ENCODE peak calls at places on chromosomes 1 and 21, in four cellular contexts. F is CD8-positive, alpha-beta T cell; K is activated CD8-positive, alpha-beta T cell treated with anti-CD3 and anti-CD28 coated beads for 36 hours; I is lung. Y is an unnamed sample.

GRCh38 chr1:6385673-6386191 is 7.8 kb downstream of the ACOT7 start:
- DNase-seq in F (no peak), I (peak), K (no peak), Y (no peak)

GRCh38 chr21:38293765-38294164 is 37.0 kb downstream of the KCNJ15 start:
- DNase-seq in F (no peak), K (no peak), I (no peak), Y (no peak)

GRCh38 chr1:152198982-152199381 is 25.0 kb downstream of the HRNR start:
- DNase-seq in I (no peak), K (no peak), F (no peak), Y (no peak)

GRCh38 chr1:167297222-167298214 is 76.8 kb downstream of the POU2F1 start:
- DNase-seq in I (peak), K (no peak), F (no peak), Y (no peak)

GRCh38 chr21:46063227-46063626 is 34.7 kb upstream of the COL6A2 start:
- DNase-seq in I (no peak), K (no peak), F (no peak), Y (no peak)

GRCh38 chr1:202835548-202836072 is 24.9 kb downstream of the PCAT6 start:
- DNase-seq in F (peak), K (peak), I (no peak), Y (peak)

GRCh38 chr1:185739967-185740366 is 5.8 kb downstream of the HMCN1 start:
- DNase-seq in K (no peak), F (no peak), I (no peak), Y (no peak)

GRCh38 chr21:38303300-38303699 is 46.5 kb downstream of the KCNJ15 start:
- DNase-seq in K (no peak), F (no peak), I (no peak), Y (no peak)

GRCh38 chr1:9842781-9843575 is 19.2 kb upstream of the CLSTN1 start:
- DNase-seq in I (no peak), K (no peak), F (no peak), Y (no peak)

GRCh38 chr1:229156819-229157218 is 114.1 kb upstream of the RAB4A start:
- DNase-seq in I (no peak), K (no peak), F (no peak), Y (no peak)

GRCh38 chr1:147748687-147749350 is 11.6 kb downstream of the GJA5 start:
- DNase-seq in F (no peak), K (no peak), I (no peak), Y (no peak)

GRCh38 chr1:32276328-32276727 is 15.6 kb upstream of the HDAC1 start:
- DNase-seq in F (no peak), I (no peak), K (no peak), Y (no peak)

GRCh38 chr1:155208656-155209372 is at the start of gene MTX1:
- DNase-seq in F (peak), I (peak), K (peak), Y (peak)

GRCh38 chr1:3795453-3796214 is 664 bp downstream of the LRRC47 start:
- DNase-seq in F (no peak), K (no peak), I (no peak), Y (no peak)

GRCh38 chr1:68758666-68759209 is 261.9 kb upstream of the DEPDC1 start:
- DNase-seq in I (no peak), F (no peak), K (no peak), Y (no peak)

GRCh38 chr1:27626031-27626935 is 8.7 kb downstream of the FGR start:
- DNase-seq in I (peak), F (no peak), K (no peak), Y (peak)

GRCh38 chr1:53582211-53583020 is 123.2 kb downstream of the DMRTB1 start:
- DNase-seq in I (no peak), F (peak), K (peak), Y (no peak)

GRCh38 chr21:37319551-37319950 is 47.0 kb upstream of the DYRK1A start:
- DNase-seq in F (no peak), K (no peak), I (no peak), Y (no peak)

GRCh38 chr1:36787312-36787711 is 247.0 kb downstream of the GRIK3 start:
- DNase-seq in K (no peak), F (no peak), I (no peak), Y (no peak)

GRCh38 chr1:155989992-155990325 is 11.6 kb upstream of the ARHGEF2 start:
- DNase-seq in F (no peak), I (no peak), K (no peak), Y (peak)

GRCh38 chr1:157133431-157133830 is 4.8 kb downstream of the ETV3 start:
- DNase-seq in K (peak), F (no peak), I (no peak), Y (no peak)

GRCh38 chr1:36083219-36083618 is 675 bp upstream of the TEKT2 start:
- DNase-seq in F (no peak), K (no peak), I (no peak), Y (no peak)

GRCh38 chr1:224333309-224333926 is 3.4 kb upstream of the NVL start:
- DNase-seq in K (peak), F (no peak), I (no peak), Y (peak)

GRCh38 chr1:74392186-74392585 is 120.2 kb downstream of the LRRC53 start:
- DNase-seq in K (no peak), I (no peak), F (no peak), Y (no peak)

GRCh38 chr1:58922302-58923089 is 138.6 kb upstream of the JUN start:
- DNase-seq in F (peak), I (peak), K (peak), Y (peak)

GRCh38 chr1:65528104-65528503 is 107.6 kb downstream of the LEPR start:
- DNase-seq in K (no peak), I (no peak), F (no peak), Y (no peak)
- TF ChIP-seq CTCF in K (no peak), I (no peak), F (no peak), Y (no peak)

DNA sequence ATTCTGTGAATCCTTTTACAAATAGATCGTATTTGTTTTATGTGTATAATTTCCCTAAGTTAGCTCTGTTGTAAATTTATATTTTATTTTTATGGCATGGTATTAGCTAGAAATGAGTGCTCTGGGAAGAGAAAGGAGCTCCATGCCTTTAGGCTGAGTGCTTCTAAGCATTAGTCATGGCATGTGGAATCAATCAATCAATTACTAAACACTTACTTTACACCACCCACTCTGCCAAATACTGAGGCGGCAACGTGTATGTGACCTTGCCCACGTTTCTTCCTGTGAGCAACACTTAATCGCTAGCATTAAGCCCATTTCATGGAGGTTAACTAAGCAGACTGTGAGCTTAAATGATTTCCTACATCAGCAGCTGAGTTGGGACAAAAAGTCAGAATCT is 7.2 kb upstream of the BECN2 start:
- DNase-seq in I (no peak), K (no peak), F (no peak), Y (no peak)
- TF ChIP-seq CTCF in I (no peak), K (no peak), F (no peak), Y (no peak)

GRCh38 chr1:242056988-242057744 is 58.3 kb upstream of the MAP1LC3C start:
- DNase-seq in F (no peak), I (no peak), K (no peak), Y (no peak)

GRCh38 chr1:242062271-242062670 is 63.4 kb upstream of the MAP1LC3C start:
- DNase-seq in I (no peak), K (no peak), F (no peak), Y (no peak)

GRCh38 chr1:242057745-242058115 is 58.8 kb upstream of the MAP1LC3C start:
- DNase-seq in F (no peak), I (no peak), K (no peak), Y (no peak)

GRCh38 chr1:242055921-242056320 is 57.0 kb upstream of the MAP1LC3C start:
- DNase-seq in K (no peak), I (no peak), F (no peak), Y (no peak)

DNA sequence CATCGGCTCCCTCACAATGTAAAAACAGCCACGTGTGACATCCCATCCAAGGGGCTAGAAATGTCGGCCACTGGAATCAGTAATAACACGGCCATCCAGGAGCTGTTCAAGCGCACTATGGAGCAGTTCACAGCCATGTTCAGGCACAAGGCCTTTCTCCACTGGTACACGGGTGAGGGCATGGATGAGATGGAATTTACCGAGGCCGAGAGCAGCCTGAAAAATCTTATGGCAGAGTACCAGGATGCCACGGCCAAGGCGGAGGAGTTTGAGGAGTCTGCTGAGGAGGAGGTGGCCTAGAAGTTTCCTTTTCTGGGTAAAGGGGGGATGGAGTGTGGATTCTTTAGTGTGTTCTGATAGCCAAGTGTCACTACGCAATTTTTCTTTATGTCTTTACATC is 61.1 kb upstream of the MAP1LC3C start:
- DNase-seq in I (no peak), F (no peak), K (no peak), Y (no peak)
- TF ChIP-seq CTCF in I (no peak), F (no peak), K (no peak), Y (no peak)

DNA sequence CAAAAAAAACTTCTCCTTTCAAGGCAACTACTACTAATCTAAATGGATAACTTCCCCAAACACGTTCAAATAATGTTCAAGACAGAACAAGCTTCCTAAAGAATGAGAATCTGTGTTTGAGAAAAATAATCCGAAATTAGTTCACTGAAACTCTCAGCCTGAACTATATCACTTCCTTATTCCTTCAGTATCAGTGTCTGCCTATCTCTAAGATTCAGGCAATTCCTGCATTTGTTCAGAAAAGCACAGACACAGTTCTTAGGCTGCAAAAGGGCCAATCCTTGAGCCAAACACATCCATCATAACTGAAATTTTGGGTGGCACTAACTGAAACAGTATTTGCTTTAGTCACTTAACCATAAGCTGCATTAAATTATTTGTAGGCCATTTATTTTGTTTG is 22.3 kb downstream of the DSTYK start:
- DNase-seq in K (no peak), I (no peak), F (no peak), Y (no peak)
- TF ChIP-seq CTCF in K (no peak), I (no peak), F (no peak), Y (no peak)